ENCODE peak calls at places on chromosomes 1 and 21, in six cellular contexts. H is hepatocyte, Q is A549, A is fibroblast of pulmonary artery, D is heart left ventricle, K is fibroblast of mammary gland. E is an unnamed sample.

GRCh38 chr1:58575831-58576726 is 973 bp downstream of the TACSTD2 start:
- DNase-seq in H (no peak), Q (no peak), A (no peak), D (peak; percentile 18), K (no peak), E (no peak)

GRCh38 chr1:216606047-216606637 is 117.1 kb downstream of the ESRRG start:
- DNase-seq in H (no peak), Q (no peak), A (no peak), D (peak; percentile 19), K (no peak), E (no peak)

GRCh38 chr1:58779059-58779754 is 4.6 kb downstream of the JUN start:
- DNase-seq in H (peak; percentile 14), Q (peak; percentile 15), A (peak; percentile 53), D (no peak), K (peak; percentile 18), E (no peak)

GRCh38 chr21:41561701-41562100 is 53.7 kb upstream of the TMPRSS2 start:
- DNase-seq in H (no peak), Q (no peak), A (no peak), D (no peak), K (peak; percentile 34), E (no peak)

GRCh38 chr1:38735651-38736161 is 123.9 kb downstream of the RRAGC start:
- DNase-seq in H (no peak), Q (no peak), A (peak; percentile 83), D (no peak), K (peak; percentile 79), E (peak; percentile 67)

GRCh38 chr1:188719735-188720134 is 1757.9 kb downstream of the BRINP3 start:
- DNase-seq in H (no peak), Q (no peak), A (no peak), D (no peak), K (no peak), E (no peak)

GRCh38 chr1:179144621-179145020 is 62.8 kb downstream of the TOR3A start:
- DNase-seq in H (no peak), Q (no peak), A (no peak), D (no peak), K (peak; percentile 67), E (no peak)

GRCh38 chr1:10814312-10814711 is 17.9 kb upstream of the CASZ1 start:
- DNase-seq in H (no peak), Q (no peak), A (no peak), D (no peak), K (no peak), E (no peak)

GRCh38 chr1:46065405-46065804 is 67.0 kb downstream of the PIK3R3 start:
- DNase-seq in H (peak; percentile 15), Q (no peak), A (no peak), D (no peak), K (no peak), E (no peak)

GRCh38 chr21:34200288-34200905 is 127.0 kb downstream of the MRPS6 start:
- DNase-seq in H (no peak), Q (no peak), A (peak; percentile 85), D (no peak), K (peak; percentile 10), E (peak; percentile 29)

GRCh38 chr21:34201001-34201400 is 127.6 kb downstream of the MRPS6 start:
- DNase-seq in H (no peak), Q (no peak), A (no peak), D (no peak), K (no peak), E (no peak)

GRCh38 chr21:34199121-34199910 is 125.9 kb downstream of the MRPS6 start:
- DNase-seq in H (no peak), Q (no peak), A (no peak), D (no peak), K (no peak), E (peak; percentile 66)

GRCh38 chr21:34202553-34203332 is 129.4 kb downstream of the MRPS6 start:
- DNase-seq in H (peak; percentile 70), Q (peak; percentile 14), A (peak; percentile 24), D (no peak), K (no peak), E (peak; percentile 40)

DNA sequence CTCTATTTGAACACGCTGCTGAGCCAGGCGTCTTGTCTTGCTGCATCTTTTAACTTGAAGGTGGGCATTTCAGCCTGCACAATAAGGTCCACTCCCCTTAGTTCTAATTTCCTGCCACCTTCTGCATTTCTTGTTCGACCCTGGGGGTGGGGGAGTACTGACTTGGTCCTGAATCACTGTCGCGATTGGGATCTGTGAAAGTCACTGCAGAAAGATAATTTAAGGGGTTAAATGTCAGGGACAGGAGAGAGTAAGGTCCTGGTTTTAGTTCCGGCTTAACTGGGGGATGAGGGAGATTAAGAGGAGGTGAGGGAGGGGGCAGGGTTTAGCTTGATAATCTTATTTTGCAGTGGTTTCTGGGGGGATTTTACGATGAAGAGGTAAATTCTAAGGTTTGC is 128.1 kb downstream of the MRPS6 start:
- DNase-seq in H (no peak), Q (no peak), A (no peak), D (no peak), K (no peak), E (no peak)
- H3K4me3 ChIP-seq in H (peak overlapping the region; percentile 12), Q (peak overlapping the region; percentile 46), A (peak overlapping the region; percentile 52), D (no peak overlapping the region), K (peak overlapping the region; percentile 41), E (peak overlapping the region; percentile 47)

DNA sequence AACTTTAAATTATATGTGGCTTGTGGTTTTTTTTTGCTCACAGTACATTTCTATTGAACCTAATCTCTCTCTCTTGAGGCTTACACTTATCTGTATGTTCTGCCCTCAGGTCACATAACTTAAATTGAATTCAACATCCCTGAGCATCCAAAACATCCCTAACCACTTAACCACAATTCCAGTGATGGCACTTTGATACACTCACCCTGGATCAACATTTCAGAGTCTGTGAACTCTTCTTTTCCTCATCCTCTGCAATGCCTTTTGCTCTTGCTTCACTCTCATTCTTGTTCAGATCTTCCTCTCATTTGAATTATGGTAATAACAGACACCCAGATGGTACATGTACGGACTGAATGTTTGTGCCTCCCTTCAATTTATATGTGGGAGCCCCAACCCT is 33.5 kb downstream of the PTGER3 start:
- DNase-seq in H (no peak), Q (no peak), A (peak; percentile 7), D (no peak), K (no peak), E (peak; percentile 13)
- H3K4me3 ChIP-seq in H (no peak overlapping the region), Q (no peak overlapping the region), A (no peak overlapping the region), D (no peak overlapping the region), K (no peak overlapping the region), E (no peak overlapping the region)

GRCh38 chr1:198622532-198623218 is 16.2 kb upstream of the PTPRC start:
- DNase-seq in H (no peak), Q (no peak), A (no peak), D (no peak), K (no peak), E (no peak)
- H3K4me3 ChIP-seq in H (no peak overlapping the region), Q (no peak overlapping the region), A (no peak overlapping the region), D (no peak overlapping the region), K (no peak overlapping the region), E (no peak overlapping the region)

DNA sequence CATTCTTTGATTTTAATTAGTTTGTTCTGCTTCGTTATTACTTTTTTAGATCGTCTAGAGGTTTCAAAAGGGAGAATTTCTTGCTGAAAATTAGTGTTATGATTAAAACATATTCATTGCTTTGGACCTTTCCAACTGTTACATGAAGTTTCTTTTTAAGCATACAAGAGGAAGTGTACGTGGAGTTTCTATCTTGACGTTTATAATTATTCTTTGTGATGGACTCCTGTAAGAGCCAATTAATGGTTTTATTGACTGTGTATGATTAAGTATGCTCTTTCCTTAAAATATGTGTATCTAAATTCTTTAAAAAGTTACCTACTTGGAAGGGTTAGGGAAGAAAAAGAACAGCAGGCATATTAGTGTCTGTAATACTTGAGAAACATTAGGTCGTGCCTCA is 37.8 kb downstream of the SPEN start:
- DNase-seq in H (no peak), Q (no peak), A (no peak), D (no peak), K (no peak), E (no peak)
- H3K4me3 ChIP-seq in H (no peak overlapping the region), Q (no peak overlapping the region), A (peak overlapping the region; percentile 59), D (no peak overlapping the region), K (no peak overlapping the region), E (no peak overlapping the region)

GRCh38 chr1:174988986-174989385 is 10.8 kb upstream of the CACYBP start:
- DNase-seq in H (no peak), Q (no peak), A (no peak), D (no peak), K (no peak), E (no peak)

GRCh38 chr1:174988539-174988938 is 11.2 kb upstream of the CACYBP start:
- DNase-seq in H (no peak), Q (no peak), A (no peak), D (no peak), K (no peak), E (no peak)

GRCh38 chr1:174991473-174991872 is 8.3 kb upstream of the CACYBP start:
- DNase-seq in H (no peak), Q (no peak), A (no peak), D (no peak), K (no peak), E (no peak)

GRCh38 chr1:174990382-174990999 is 9.3 kb upstream of the CACYBP start:
- DNase-seq in H (no peak), Q (peak; percentile 60), A (peak; percentile 27), D (no peak), K (peak; percentile 80), E (peak; percentile 85)

DNA sequence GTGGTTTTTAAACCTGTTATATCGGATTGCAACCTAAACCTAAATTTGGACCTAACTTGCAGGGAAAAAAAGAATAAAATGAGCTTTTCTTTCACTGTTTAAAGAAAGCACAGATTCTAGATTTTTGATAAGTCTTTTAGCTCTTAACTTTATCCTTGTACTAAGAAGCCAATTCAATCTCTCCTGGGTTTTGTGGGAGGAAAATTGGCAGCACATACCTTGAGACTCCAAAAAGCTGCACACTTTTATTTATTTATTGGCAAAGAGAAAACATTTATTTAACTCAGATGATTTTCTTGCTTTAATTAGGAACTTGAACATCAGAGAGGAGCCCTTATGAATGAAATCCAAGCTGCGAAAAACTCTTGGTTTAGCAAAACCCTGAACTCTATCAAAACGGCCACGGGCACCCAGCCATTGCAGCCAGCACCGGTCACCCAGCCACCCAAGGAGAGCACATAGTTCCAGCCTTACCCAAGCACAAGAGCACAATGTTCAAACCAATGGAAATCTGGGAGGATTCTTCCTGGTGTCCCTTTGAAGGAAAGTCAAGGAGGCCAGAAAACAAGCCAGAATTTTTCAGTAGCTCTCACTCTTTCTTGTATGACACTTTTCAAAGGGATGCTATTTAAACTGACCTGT is 10.1 kb upstream of the CACYBP start:
- DNase-seq in H (no peak), Q (no peak), A (no peak), D (no peak), K (no peak), E (no peak)
- H3K4me3 ChIP-seq in H (no peak overlapping the region), Q (peak overlapping the region; percentile 54), A (no peak overlapping the region), D (no peak overlapping the region), K (no peak overlapping the region), E (no peak overlapping the region)

DNA sequence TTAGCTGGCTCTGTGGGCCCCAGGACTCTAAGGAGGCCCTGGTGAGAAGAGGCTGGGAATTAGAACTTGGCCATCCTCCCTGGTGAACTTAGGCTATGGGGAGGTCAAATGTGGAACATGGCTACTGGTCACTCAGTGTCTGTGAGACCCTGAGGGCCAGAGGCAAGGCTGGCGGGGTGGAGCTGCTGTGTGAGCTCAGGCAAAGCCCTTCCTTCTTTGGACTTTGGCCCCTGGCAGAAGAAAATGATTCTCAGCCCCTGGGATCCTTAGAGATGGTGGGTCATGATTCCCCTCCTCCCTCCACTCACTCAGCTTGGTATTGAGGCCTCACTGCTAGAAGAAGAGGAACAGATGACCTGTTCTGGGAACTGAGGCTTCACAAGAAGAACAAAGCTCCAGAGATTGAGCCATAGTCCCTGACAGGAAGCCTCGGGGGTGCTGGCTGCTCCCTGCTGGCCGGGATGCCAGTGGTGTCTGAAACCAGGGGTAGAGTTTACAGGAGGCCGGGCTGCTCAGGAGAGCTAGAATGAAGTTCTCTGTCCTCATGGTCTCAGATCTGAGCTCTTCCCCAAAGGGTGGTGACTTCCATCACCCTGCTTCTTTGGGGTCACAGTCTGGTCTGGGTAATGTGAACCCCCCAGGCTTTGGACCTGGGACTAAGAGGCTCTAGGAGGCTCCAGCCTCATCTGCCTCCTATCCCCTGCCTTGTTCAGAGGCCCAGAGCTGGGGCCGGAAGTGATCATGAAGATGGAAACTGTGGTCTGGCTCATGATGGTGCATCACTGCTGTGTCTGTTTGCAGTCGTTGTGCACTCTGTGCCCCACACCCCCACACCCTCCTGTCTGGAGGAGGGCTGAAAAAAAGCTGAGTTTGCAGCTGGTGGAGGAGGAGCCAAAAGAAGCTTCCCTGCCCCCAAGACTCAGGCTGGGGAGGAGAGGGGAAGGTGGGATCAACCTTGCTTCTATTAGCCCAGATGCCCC is 905 bp downstream of the BTBD19 start:
- DNase-seq in H (peak; percentile 79), Q (peak; percentile 46), A (peak; percentile 86), D (peak; percentile 63), K (peak; percentile 85), E (peak; percentile 92)
- H3K4me3 ChIP-seq in H (no peak overlapping the region), Q (peak overlapping the region; percentile 31), A (peak overlapping the region; percentile 67), D (no peak overlapping the region), K (peak overlapping the region; percentile 42), E (peak overlapping the region; percentile 53)